ENCODE peak calls at places on chromosomes 2 and 18, in five cellular contexts. O, V, L, U and E are unnamed samples.

GRCh38 chr18:77733292-77733903 is 483.8 kb downstream of the GALR1 start:
- DNase-seq in V (no peak), L (no peak), O (no peak), U (no peak), E (no peak)

GRCh38 chr2:55885129-55885943 is 38.2 kb downstream of the EFEMP1 start:
- DNase-seq in O (no peak), L (no peak), V (no peak), U (no peak), E (no peak)

GRCh38 chr2:55232863-55233657 is 572 bp downstream of the RPS27A start:
- DNase-seq in O (peak), U (peak), V (no peak), L (no peak), E (no peak)

GRCh38 chr2:41610501-41611242 is 437.1 kb upstream of the PKDCC start:
- DNase-seq in O (no peak), U (no peak), L (no peak), V (no peak), E (no peak)

GRCh38 chr2:105114551-105114950 is 76.7 kb downstream of the MRPS9 start:
- DNase-seq in V (peak), L (no peak), O (peak), U (peak), E (peak)

GRCh38 chr2:44005831-44006230 is 10.0 kb upstream of the LRPPRC start:
- DNase-seq in V (no peak), U (no peak), L (no peak), O (no peak), E (no peak)

GRCh38 chr2:171185941-171186340 is 25.2 kb upstream of the TLK1 start:
- DNase-seq in O (no peak), L (no peak), V (no peak), U (no peak), E (no peak)

GRCh38 chr18:42025974-42026625 is 71.1 kb downstream of the PIK3C3 start:
- DNase-seq in U (no peak), L (no peak), V (no peak), O (no peak), E (no peak)

GRCh38 chr2:208266641-208267335 is 733 bp downstream of the PIKFYVE start:
- DNase-seq in V (peak), U (no peak), L (no peak), O (no peak), E (no peak)

GRCh38 chr2:186562209-186562578 is 27.7 kb upstream of the ITGAV start:
- DNase-seq in U (no peak), V (no peak), O (no peak), L (no peak), E (no peak)

GRCh38 chr2:150517951-150518680 is 30.6 kb upstream of the RND3 start:
- DNase-seq in V (no peak), L (no peak), U (no peak), O (no peak), E (no peak)

GRCh38 chr2:47002480-47003381 is 87.1 kb upstream of the MCFD2 start:
- DNase-seq in U (no peak), O (no peak), L (no peak), V (no peak), E (peak)